ENCODE peak calls at places on chromosome 22, in five cellular contexts. One of them, this sample, is unnamed.

GRCh38 chr22:35971418-35972119 is 57.1 kb downstream of the RBFOX2 start:
- DNase-seq in GM12878: no peak
- DNase-seq in transverse colon: no peak
- DNase-seq in upper lobe of left lung: no peak
- DNase-seq in A549: no peak
- DNase-seq in this sample: peak; percentile 51

GRCh38 chr22:24327827-24328226 is 57.2 kb downstream of the SPECC1L start:
- DNase-seq in GM12878: no peak
- DNase-seq in transverse colon: no peak
- DNase-seq in upper lobe of left lung: no peak
- DNase-seq in A549: no peak
- DNase-seq in this sample: no peak

GRCh38 chr22:24094966-24095365 is 83.9 kb downstream of the CABIN1 start:
- DNase-seq in GM12878: no peak
- DNase-seq in transverse colon: no peak
- DNase-seq in upper lobe of left lung: no peak
- DNase-seq in A549: no peak
- DNase-seq in this sample: no peak

GRCh38 chr22:23237201-23237798 is 57.0 kb downstream of the BCR start:
- DNase-seq in GM12878: no peak
- DNase-seq in transverse colon: peak; percentile 25
- DNase-seq in upper lobe of left lung: no peak
- DNase-seq in A549: no peak
- DNase-seq in this sample: peak; percentile 75

GRCh38 chr22:50178471-50178864 is 7.2 kb upstream of the TRABD start:
- DNase-seq in GM12878: no peak
- DNase-seq in transverse colon: no peak
- DNase-seq in upper lobe of left lung: no peak
- DNase-seq in A549: no peak
- DNase-seq in this sample: no peak

GRCh38 chr22:39597236-39597869 is 26.8 kb downstream of the CACNA1I start:
- DNase-seq in GM12878: no peak
- DNase-seq in transverse colon: no peak
- DNase-seq in upper lobe of left lung: no peak
- DNase-seq in A549: no peak
- DNase-seq in this sample: no peak

GRCh38 chr22:49481651-49482399 is 345.8 kb downstream of the BRD1 start:
- DNase-seq in GM12878: no peak
- DNase-seq in transverse colon: no peak
- DNase-seq in upper lobe of left lung: peak; percentile 51
- DNase-seq in A549: no peak
- DNase-seq in this sample: no peak

GRCh38 chr22:39996732-39997131 is 2.0 kb downstream of the FAM83F start:
- DNase-seq in GM12878: no peak
- DNase-seq in transverse colon: no peak
- DNase-seq in upper lobe of left lung: no peak
- DNase-seq in A549: no peak
- DNase-seq in this sample: no peak

GRCh38 chr22:49620666-49621065 is 207.0 kb downstream of the BRD1 start:
- DNase-seq in GM12878: no peak
- DNase-seq in transverse colon: no peak
- DNase-seq in upper lobe of left lung: no peak
- DNase-seq in A549: no peak
- DNase-seq in this sample: no peak

GRCh38 chr22:27654536-27655445 is 146.8 kb downstream of the MN1 start:
- DNase-seq in GM12878: no peak
- DNase-seq in transverse colon: peak; percentile 45
- DNase-seq in upper lobe of left lung: no peak
- DNase-seq in A549: no peak
- DNase-seq in this sample: no peak

GRCh38 chr22:44523981-44524759 is 26.1 kb upstream of the RTL6 start:
- DNase-seq in GM12878: no peak
- DNase-seq in transverse colon: peak; percentile 44
- DNase-seq in upper lobe of left lung: no peak
- DNase-seq in A549: no peak
- DNase-seq in this sample: no peak

GRCh38 chr22:44292007-44292370 is 20.8 kb downstream of the SHISAL1 start:
- DNase-seq in GM12878: no peak
- DNase-seq in transverse colon: no peak
- DNase-seq in upper lobe of left lung: no peak
- DNase-seq in A549: no peak
- DNase-seq in this sample: no peak

GRCh38 chr22:45551310-45552016 is 48.8 kb downstream of the FBLN1 start:
- DNase-seq in GM12878: no peak
- DNase-seq in transverse colon: no peak
- DNase-seq in upper lobe of left lung: peak; percentile 85
- DNase-seq in A549: no peak
- DNase-seq in this sample: peak; percentile 35

GRCh38 chr22:37172266-37173245 is 15.5 kb downstream of the C1QTNF6 start:
- DNase-seq in GM12878: no peak
- DNase-seq in transverse colon: no peak
- DNase-seq in upper lobe of left lung: no peak
- DNase-seq in A549: no peak
- DNase-seq in this sample: no peak

GRCh38 chr22:49064836-49065235 is 762.8 kb downstream of the BRD1 start:
- DNase-seq in GM12878: no peak
- DNase-seq in transverse colon: no peak
- DNase-seq in upper lobe of left lung: no peak
- DNase-seq in A549: no peak
- DNase-seq in this sample: no peak

GRCh38 chr22:24952837-24953293 is 349 bp downstream of the KIAA1671 start:
- DNase-seq in GM12878: no peak
- DNase-seq in transverse colon: peak; percentile 71
- DNase-seq in upper lobe of left lung: no peak
- DNase-seq in A549: peak; percentile 73
- DNase-seq in this sample: no peak

GRCh38 chr22:45562102-45562501 is 59.4 kb downstream of the FBLN1 start:
- DNase-seq in GM12878: no peak
- DNase-seq in transverse colon: no peak
- DNase-seq in upper lobe of left lung: no peak
- DNase-seq in A549: no peak
- DNase-seq in this sample: no peak

GRCh38 chr22:40533712-40534378 is 102.7 kb downstream of the MRTFA start:
- DNase-seq in GM12878: peak; percentile 74
- DNase-seq in transverse colon: peak; percentile 19
- DNase-seq in upper lobe of left lung: no peak
- DNase-seq in A549: peak; percentile 47
- DNase-seq in this sample: peak; percentile 29

GRCh38 chr22:50627452-50627913 is 469 bp downstream of the ARSA start:
- DNase-seq in GM12878: no peak
- DNase-seq in transverse colon: peak; percentile 31
- DNase-seq in upper lobe of left lung: peak; percentile 85
- DNase-seq in A549: no peak
- DNase-seq in this sample: no peak

GRCh38 chr22:19806213-19807160 is 45.9 kb downstream of the TBX1 start:
- DNase-seq in GM12878: no peak
- DNase-seq in transverse colon: peak; percentile 92
- DNase-seq in upper lobe of left lung: peak; percentile 92
- DNase-seq in A549: peak; percentile 50
- DNase-seq in this sample: peak; percentile 26

GRCh38 chr22:23100124-23100801 is 29.9 kb downstream of the GNAZ start:
- DNase-seq in GM12878: no peak
- DNase-seq in transverse colon: no peak
- DNase-seq in upper lobe of left lung: no peak
- DNase-seq in A549: no peak
- DNase-seq in this sample: no peak

GRCh38 chr22:44667829-44668189 is 34.2 kb upstream of the PRR5 start:
- DNase-seq in GM12878: no peak
- DNase-seq in transverse colon: peak; percentile 53
- DNase-seq in upper lobe of left lung: no peak
- DNase-seq in A549: no peak
- DNase-seq in this sample: no peak

GRCh38 chr22:23184764-23185113 is 4.4 kb downstream of the BCR start:
- DNase-seq in GM12878: no peak
- DNase-seq in transverse colon: no peak
- DNase-seq in upper lobe of left lung: no peak
- DNase-seq in A549: no peak
- DNase-seq in this sample: no peak

GRCh38 chr22:30591588-30592359 is at the start of gene PES1:
- DNase-seq in GM12878: peak; percentile 97
- DNase-seq in transverse colon: peak; percentile 96
- DNase-seq in upper lobe of left lung: peak; percentile 95
- DNase-seq in A549: peak; percentile 94
- DNase-seq in this sample: peak; percentile 83
- TF ChIP-seq EP300 in GM12878: peak; percentile 38
- TF ChIP-seq EP300 in transverse colon: no peak
- TF ChIP-seq EP300 in upper lobe of left lung: no peak
- TF ChIP-seq EP300 in A549: no peak
- TF ChIP-seq EP300 in this sample: peak; percentile 80

GRCh38 chr22:42993651-42994275 is 21.2 kb downstream of the PACSIN2 start:
- DNase-seq in GM12878: no peak
- DNase-seq in transverse colon: no peak
- DNase-seq in upper lobe of left lung: no peak
- DNase-seq in A549: no peak
- DNase-seq in this sample: no peak

GRCh38 chr22:42990131-42990838 is 24.7 kb downstream of the PACSIN2 start:
- DNase-seq in GM12878: no peak
- DNase-seq in transverse colon: peak; percentile 36
- DNase-seq in upper lobe of left lung: no peak
- DNase-seq in A549: peak; percentile 73
- DNase-seq in this sample: no peak

GRCh38 chr22:42992886-42993479 is 22.0 kb downstream of the PACSIN2 start:
- DNase-seq in GM12878: no peak
- DNase-seq in transverse colon: no peak
- DNase-seq in upper lobe of left lung: no peak
- DNase-seq in A549: no peak
- DNase-seq in this sample: no peak

GRCh38 chr22:42991010-42991651 is 23.8 kb downstream of the PACSIN2 start:
- DNase-seq in GM12878: no peak
- DNase-seq in transverse colon: peak; percentile 69
- DNase-seq in upper lobe of left lung: no peak
- DNase-seq in A549: no peak
- DNase-seq in this sample: no peak

GRCh38 chr22:42992092-42992491 is 22.9 kb downstream of the PACSIN2 start:
- DNase-seq in GM12878: no peak
- DNase-seq in transverse colon: no peak
- DNase-seq in upper lobe of left lung: no peak
- DNase-seq in A549: no peak
- DNase-seq in this sample: no peak
- H3K4me1 ChIP-seq in GM12878: peaks cover 34% of the 10 kb centered on the region
- H3K4me1 ChIP-seq in transverse colon: peaks cover 69% of the 10 kb centered on the region
- H3K4me1 ChIP-seq in upper lobe of left lung: peaks cover 59% of the 10 kb centered on the region
- H3K4me1 ChIP-seq in A549: peaks cover 82% of the 10 kb centered on the region
- H3K4me1 ChIP-seq in this sample: no peaks in the 10 kb centered on the region

GRCh38 chr22:46971141-46971775 is 208.8 kb downstream of the TBC1D22A start:
- DNase-seq in GM12878: no peak
- DNase-seq in transverse colon: no peak
- DNase-seq in upper lobe of left lung: peak; percentile 78
- DNase-seq in A549: no peak
- DNase-seq in this sample: no peak

GRCh38 chr22:46969491-46969890 is 207.0 kb downstream of the TBC1D22A start:
- DNase-seq in GM12878: peak; percentile 69
- DNase-seq in transverse colon: no peak
- DNase-seq in upper lobe of left lung: no peak
- DNase-seq in A549: no peak
- DNase-seq in this sample: no peak

GRCh38 chr22:46969961-46970360 is 207.5 kb downstream of the TBC1D22A start:
- DNase-seq in GM12878: no peak
- DNase-seq in transverse colon: no peak
- DNase-seq in upper lobe of left lung: no peak
- DNase-seq in A549: no peak
- DNase-seq in this sample: no peak

GRCh38 chr22:46971776-46972150 is 209.3 kb downstream of the TBC1D22A start:
- DNase-seq in GM12878: no peak
- DNase-seq in transverse colon: no peak
- DNase-seq in upper lobe of left lung: no peak
- DNase-seq in A549: no peak
- DNase-seq in this sample: no peak

GRCh38 chr22:46970411-46971123 is 208.1 kb downstream of the TBC1D22A start:
- DNase-seq in GM12878: no peak
- DNase-seq in transverse colon: no peak
- DNase-seq in upper lobe of left lung: no peak
- DNase-seq in A549: no peak
- DNase-seq in this sample: no peak
- TF ChIP-seq POLR2A in GM12878: no peak
- TF ChIP-seq POLR2A in transverse colon: no peak
- TF ChIP-seq POLR2A in upper lobe of left lung: no peak
- TF ChIP-seq POLR2A in A549: no peak
- TF ChIP-seq POLR2A in this sample: no peak

GRCh38 chr22:31607696-31608095 is 54.3 kb downstream of the PISD start:
- DNase-seq in GM12878: no peak
- DNase-seq in transverse colon: no peak
- DNase-seq in upper lobe of left lung: no peak
- DNase-seq in A549: no peak
- DNase-seq in this sample: no peak

GRCh38 chr22:31604137-31604705 is 57.8 kb downstream of the PISD start:
- DNase-seq in GM12878: no peak
- DNase-seq in transverse colon: no peak
- DNase-seq in upper lobe of left lung: peak; percentile 56
- DNase-seq in A549: no peak
- DNase-seq in this sample: no peak

GRCh38 chr22:31603574-31603973 is 58.4 kb downstream of the PISD start:
- DNase-seq in GM12878: no peak
- DNase-seq in transverse colon: no peak
- DNase-seq in upper lobe of left lung: peak; percentile 30
- DNase-seq in A549: no peak
- DNase-seq in this sample: no peak

GRCh38 chr22:31604746-31605705 is 57.0 kb downstream of the PISD start:
- DNase-seq in GM12878: no peak
- DNase-seq in transverse colon: no peak
- DNase-seq in upper lobe of left lung: no peak
- DNase-seq in A549: no peak
- DNase-seq in this sample: no peak

GRCh38 chr22:31605851-31606585 is 56.0 kb downstream of the PISD start:
- DNase-seq in GM12878: no peak
- DNase-seq in transverse colon: no peak
- DNase-seq in upper lobe of left lung: no peak
- DNase-seq in A549: no peak
- DNase-seq in this sample: no peak
- TF ChIP-seq EP300 in GM12878: no peak
- TF ChIP-seq EP300 in transverse colon: no peak
- TF ChIP-seq EP300 in upper lobe of left lung: no peak
- TF ChIP-seq EP300 in A549: no peak
- TF ChIP-seq EP300 in this sample: no peak